ENCODE peak calls at places on chromosomes 6 and 20, in five cellular contexts. M is cardiac muscle cell, L is BE2C, Y is lower lobe of right lung, B is mucosa of descending colon. R is an unnamed sample. For H3K9me3, the result is how much of the 10 kb centered on the place peaks cover.

GRCh38 chr6:6008114-6008647 is 1.5 kb upstream of the NRN1 start:
- DNase-seq in Y (no peak), L (no peak), B (no peak), M (no peak), R (no peak)

GRCh38 chr6:683742-684440 is 9.0 kb downstream of the EXOC2 start:
- DNase-seq in B (peak), L (peak), M (peak), Y (no peak), R (no peak)

GRCh38 chr6:110090876-110091275 is 88.6 kb downstream of the WASF1 start:
- DNase-seq in B (no peak), Y (no peak), L (no peak), M (no peak), R (no peak)

GRCh38 chr6:146246028-146246427 is 217.2 kb downstream of the GRM1 start:
- DNase-seq in M (peak), L (no peak), B (no peak), Y (no peak), R (no peak)

GRCh38 chr6:8939615-8940014 is 504.3 kb upstream of the SLC35B3 start:
- DNase-seq in Y (no peak), M (no peak), L (no peak), B (no peak), R (no peak)

GRCh38 chr6:6752129-6752528 is 163.6 kb downstream of the LY86 start:
- DNase-seq in Y (no peak), L (no peak), M (peak), B (peak), R (no peak)

GRCh38 chr20:1418335-1418734 is 25.5 kb upstream of the FKBP1A start:
- DNase-seq in Y (no peak), B (no peak), L (no peak), M (no peak), R (no peak)

GRCh38 chr6:16758163-16758975 is 2.9 kb downstream of the ATXN1 start:
- DNase-seq in M (peak), L (peak), B (no peak), Y (no peak), R (no peak)

GRCh38 chr6:168698923-168699322 is 257.9 kb downstream of the SMOC2 start:
- DNase-seq in M (no peak), B (no peak), L (no peak), Y (no peak), R (no peak)

GRCh38 chr6:1736346-1737105 is 126.8 kb downstream of the FOXC1 start:
- DNase-seq in M (no peak), Y (no peak), B (no peak), L (no peak), R (no peak)

GRCh38 chr6:1739220-1739619 is 129.5 kb downstream of the FOXC1 start:
- DNase-seq in Y (no peak), M (no peak), B (peak), L (no peak), R (no peak)

GRCh38 chr6:1737463-1738311 is 128.0 kb downstream of the FOXC1 start:
- DNase-seq in L (no peak), M (no peak), Y (no peak), B (no peak), R (no peak)

GRCh38 chr6:1738682-1739081 is 129.0 kb downstream of the FOXC1 start:
- DNase-seq in Y (no peak), B (no peak), M (no peak), L (no peak), R (no peak)

DNA sequence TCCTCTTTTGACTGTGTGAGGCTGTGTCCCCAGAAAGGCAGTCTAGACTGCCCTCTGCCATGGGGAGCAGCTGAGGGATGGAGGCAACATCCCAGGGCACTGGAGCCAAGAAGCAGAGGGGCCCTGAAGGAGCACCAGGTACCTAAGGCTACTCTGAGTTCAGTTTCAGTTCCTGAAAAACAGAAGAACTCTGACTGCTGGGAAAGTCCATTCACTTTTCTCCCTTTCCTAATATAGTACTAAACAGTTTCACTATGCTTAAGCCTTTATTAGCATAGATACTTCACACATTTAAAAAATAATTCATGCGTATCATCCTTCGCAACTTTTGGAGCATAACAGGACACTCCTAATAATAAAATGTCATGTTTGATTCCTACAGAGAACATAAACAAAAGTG is 130.0 kb downstream of the FOXC1 start:
- DNase-seq in M (no peak), B (no peak), L (no peak), Y (no peak), R (no peak)
- H3K4me3 ChIP-seq in M (no peak), B (no peak), L (no peak), Y (no peak), R (no peak)

DNA sequence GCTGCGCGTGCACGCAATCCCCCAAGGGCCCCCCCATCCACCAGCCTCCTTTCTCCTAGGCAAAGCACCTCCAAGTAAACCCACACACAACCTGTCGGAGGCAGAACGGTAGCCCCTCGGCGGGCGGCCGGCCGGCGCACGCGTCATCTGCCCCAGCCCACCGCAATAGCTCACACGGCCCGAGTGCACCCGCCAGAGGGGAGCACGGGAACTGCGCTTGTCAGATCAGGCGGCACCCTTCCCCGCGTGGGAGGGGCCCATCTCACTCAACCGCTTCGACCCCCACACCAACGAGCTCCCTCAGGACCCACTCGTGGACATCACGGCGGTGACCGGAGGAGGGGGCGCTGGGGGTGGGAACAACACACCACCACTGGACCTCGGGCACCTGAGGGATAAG is 767.9 kb upstream of the DEFB115 start:
- DNase-seq in L (no peak), M (peak), Y (no peak), B (no peak), R (no peak)
- TF ChIP-seq CTCF in L (no peak), M (no peak), Y (no peak), B (no peak), R (no peak)

DNA sequence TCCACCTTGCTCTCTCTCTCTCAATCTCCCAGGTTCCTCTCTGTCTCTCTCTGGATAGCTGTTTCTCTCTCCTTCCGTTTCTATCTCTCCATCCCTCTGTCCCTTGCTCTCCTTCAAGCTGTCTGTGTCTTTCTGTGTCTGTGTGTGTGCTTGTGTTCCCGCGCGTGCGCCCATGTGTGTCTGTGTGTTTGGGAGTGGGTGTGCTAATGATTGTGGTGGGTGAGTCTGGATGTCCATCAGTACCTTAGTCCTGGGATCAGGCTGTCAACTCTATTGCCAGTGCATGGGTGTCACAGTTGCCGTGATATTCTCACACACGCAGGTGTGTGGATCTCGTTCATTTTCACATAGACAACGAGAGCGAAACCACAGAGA is 1380.6 kb upstream of the DEFB115 start:
- DNase-seq in M (no peak), B (peak), Y (peak), L (no peak), R (no peak)
- H3K9me3 ChIP-seq in M (under half), B (half or more), Y (under half), L (under half), R (under half)

DNA sequence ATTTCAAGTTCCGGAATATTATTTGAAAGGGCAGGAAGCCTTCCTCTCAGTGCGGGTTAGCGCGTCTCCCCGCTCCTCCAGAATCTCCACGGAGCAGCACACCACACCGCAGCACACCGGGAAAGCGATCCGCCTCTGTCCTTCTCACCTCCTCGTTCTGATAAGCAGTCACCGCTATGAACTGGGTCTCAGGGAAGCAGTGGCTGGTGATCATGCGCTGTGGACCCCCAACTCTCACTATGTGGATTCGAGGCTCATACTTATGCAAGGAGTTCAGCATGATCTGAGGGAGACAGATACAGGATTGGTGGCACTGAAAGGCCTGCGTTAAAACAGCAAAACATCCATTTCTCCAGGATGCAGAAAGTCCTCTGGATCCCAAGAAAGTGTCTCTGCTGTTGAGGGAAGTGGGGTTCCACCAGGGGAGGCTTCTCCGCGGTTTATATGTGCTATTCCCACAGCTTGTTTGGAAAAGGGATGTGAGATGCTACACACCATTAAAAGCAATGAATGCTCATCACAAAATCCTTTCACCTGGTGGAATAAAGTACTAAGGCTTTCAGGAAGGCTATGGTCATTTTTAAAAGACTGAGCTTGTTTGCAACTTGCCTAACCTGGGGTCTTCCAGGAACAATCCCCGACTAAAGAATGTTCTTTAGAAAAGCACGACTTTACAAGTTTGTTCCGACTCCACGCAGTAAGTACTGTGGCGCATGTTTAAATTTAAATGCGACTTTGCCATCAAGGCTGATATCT is 1.9 kb downstream of the TBXT start:
- DNase-seq in L (no peak), M (no peak), Y (no peak), B (no peak), R (no peak)
- H3K4me3 ChIP-seq in L (no peak), M (no peak), Y (no peak), B (no peak), R (no peak)

GRCh38 chr6:169988769-169989550 is 237.5 kb downstream of the ERMARD start:
- DNase-seq in Y (no peak), M (no peak), L (no peak), B (peak), R (no peak)

GRCh38 chr6:169991913-169992312 is 240.5 kb downstream of the ERMARD start:
- DNase-seq in B (peak), L (no peak), M (no peak), Y (no peak), R (no peak)

GRCh38 chr6:169989594-169989993 is 238.2 kb downstream of the ERMARD start:
- DNase-seq in M (no peak), Y (no peak), L (no peak), B (no peak), R (no peak)

GRCh38 chr6:169991031-169991390 is 239.6 kb downstream of the ERMARD start:
- DNase-seq in M (no peak), Y (no peak), B (peak), L (no peak), R (no peak)

GRCh38 chr6:169990095-169991030 is 238.9 kb downstream of the ERMARD start:
- DNase-seq in M (no peak), L (no peak), B (peak), Y (no peak), R (no peak)
- TF ChIP-seq CTCF in M (no peak), L (no peak), B (no peak), Y (no peak), R (no peak)

GRCh38 chr6:86586195-86586594 is 351.1 kb upstream of the HTR1E start:
- DNase-seq in M (no peak), B (no peak), Y (no peak), L (no peak), R (no peak)

GRCh38 chr6:86581833-86582232 is 355.5 kb upstream of the HTR1E start:
- DNase-seq in B (no peak), M (no peak), Y (no peak), L (no peak), R (no peak)
- H3K9me3 ChIP-seq in B (half or more), M (under half), Y (under half), L (under half), R (under half)

GRCh38 chr6:106099235-106099537 is 13.1 kb downstream of the PRDM1 start:
- DNase-seq in M (no peak), Y (no peak), L (no peak), B (no peak), R (no peak)

GRCh38 chr6:106094964-106095335 is 8.8 kb downstream of the PRDM1 start:
- DNase-seq in B (no peak), L (no peak), M (no peak), Y (no peak), R (no peak)

GRCh38 chr6:106100755-106101154 is 14.6 kb downstream of the PRDM1 start:
- DNase-seq in L (no peak), M (no peak), B (no peak), Y (no peak), R (no peak)

GRCh38 chr6:106098383-106099234 is 12.5 kb downstream of the PRDM1 start:
- DNase-seq in B (peak), M (no peak), Y (peak), L (no peak), R (no peak)

DNA sequence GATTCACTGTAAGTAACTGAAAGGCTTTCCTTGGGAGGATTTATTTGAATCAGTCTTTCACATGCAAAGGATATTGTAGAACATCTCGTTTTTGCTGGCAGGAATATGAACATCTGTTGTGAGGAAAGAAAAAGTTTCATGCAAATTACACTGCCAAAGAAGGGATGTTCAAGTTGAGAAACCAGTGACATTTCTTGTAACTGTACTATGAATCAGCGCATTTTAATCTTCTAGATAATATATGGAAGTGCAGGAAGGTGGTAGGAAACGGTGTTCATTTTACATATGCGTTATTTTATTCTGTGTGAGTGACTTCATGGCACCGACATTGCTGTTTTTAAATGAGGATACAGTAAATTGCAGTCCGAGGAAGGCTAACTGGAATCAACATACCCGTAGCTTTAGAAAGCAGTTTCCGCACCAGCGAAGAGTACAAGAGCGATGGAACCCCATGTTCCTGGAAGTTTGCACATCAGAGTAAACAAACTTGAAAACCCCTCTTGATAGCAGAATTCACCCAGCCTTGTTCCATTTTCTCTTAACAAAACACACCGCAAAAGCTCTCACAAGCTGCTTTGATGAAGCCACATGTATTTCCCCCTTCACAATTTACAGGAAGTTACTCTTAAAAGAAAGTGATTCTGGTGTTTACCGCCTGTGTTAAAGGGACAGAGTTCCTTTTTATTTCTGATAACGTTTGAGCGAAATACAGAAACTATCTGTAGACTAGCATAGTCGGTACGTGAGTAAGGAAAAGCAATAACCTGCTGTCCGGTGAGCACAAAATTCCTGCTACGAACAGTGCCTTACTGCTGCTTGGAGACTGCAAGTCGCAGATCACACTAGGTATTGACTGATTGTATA is 11.5 kb downstream of the PRDM1 start:
- DNase-seq in M (no peak), Y (no peak), B (no peak), L (no peak), R (no peak)
- H3K4me3 ChIP-seq in M (peak), Y (peak), B (peak), L (no peak), R (peak)

DNA sequence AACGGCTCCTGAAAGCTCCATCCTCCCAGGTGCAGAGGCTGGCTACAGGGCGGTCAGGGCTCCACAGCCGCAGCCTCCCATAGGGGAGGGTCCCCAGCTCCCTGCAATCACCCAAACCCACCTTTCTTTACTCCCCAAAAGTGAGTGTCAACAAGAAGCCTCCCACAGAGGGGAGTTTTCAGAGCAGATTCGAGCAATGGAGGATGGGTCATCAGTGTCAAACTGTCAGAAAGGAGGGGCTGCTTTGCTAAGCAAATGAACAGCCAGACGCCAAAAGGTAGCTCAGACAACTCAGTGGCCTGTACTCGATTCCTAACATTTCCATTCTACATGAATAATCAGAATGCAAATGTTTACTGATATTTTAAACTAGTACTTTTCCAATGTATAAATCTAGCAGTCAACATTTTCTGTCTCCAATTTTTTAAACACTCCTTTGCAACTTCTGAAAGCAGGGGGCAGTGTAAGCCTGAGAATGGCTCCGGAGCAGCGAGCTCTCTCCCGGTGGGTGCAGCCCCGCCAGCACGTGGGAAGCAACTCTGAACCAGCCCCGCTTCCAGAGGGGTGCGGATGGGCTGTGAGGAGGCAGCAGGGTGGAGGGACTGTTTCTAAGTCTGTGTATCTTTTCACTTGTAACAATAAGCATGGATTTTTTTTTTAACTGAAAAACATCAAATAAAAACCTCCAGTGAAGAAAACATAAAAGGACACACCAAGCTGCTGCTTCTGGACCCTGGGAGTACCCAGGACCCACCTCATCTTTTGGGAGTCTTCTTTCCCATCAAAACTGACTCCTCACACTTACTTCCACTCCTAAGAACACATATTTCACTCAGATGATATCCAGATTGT is 54.9 kb downstream of the TAF4 start:
- DNase-seq in B (peak), L (peak), M (peak), Y (no peak), R (no peak)
- TF ChIP-seq CTCF in B (no peak), L (peak), M (peak), Y (peak), R (peak)

GRCh38 chr20:49287555-49288249 is 9.8 kb upstream of the ZNFX1 start:
- DNase-seq in M (no peak), Y (no peak), B (no peak), L (no peak), R (no peak)
- H3K9me3 ChIP-seq in M (under half), Y (under half), B (under half), L (under half), R (under half)

R was measured in thoracic aorta.